ENCODE peak calls at places on chromosomes 2 and 18, in seven cellular contexts. U is HuH-7.5; S is SW 1271; V is T-cell; K is NCI-H1105 treated with DMSO at 0.1 percent for 48 hours; G is foreskin melanocyte; Y is activated naive CD8-positive, alpha-beta T cell treated with anti-CD3 and anti-CD28 coated beads, Interleukin-2, amount 50 U/mL, for 24 hours. H is an unnamed sample.

GRCh38 chr2:64826703-64827102 is 162.5 kb upstream of the SLC1A4 start:
- DNase-seq in U (no peak), S (no peak), V (no peak), K (no peak), G (no peak), Y (no peak), H (no peak)

GRCh38 chr2:238509903-238510302 is 83.2 kb downstream of the ASB1 start:
- DNase-seq in U (no peak), S (no peak), V (no peak), K (no peak), G (no peak), Y (no peak), H (no peak)

GRCh38 chr2:66185497-66186034 is 249.4 kb upstream of the MEIS1 start:
- DNase-seq in U (no peak), S (no peak), V (no peak), K (no peak), G (no peak), Y (no peak), H (no peak)

GRCh38 chr2:132415256-132416079 is 1.1 kb upstream of the GPR39 start:
- DNase-seq in U (no peak), S (peak), V (no peak), K (peak), G (no peak), Y (no peak), H (no peak)

GRCh38 chr18:35127201-35127600 is 86.0 kb downstream of the MAPRE2 start:
- DNase-seq in U (no peak), S (no peak), V (no peak), K (no peak), G (no peak), Y (no peak), H (no peak)

GRCh38 chr2:229909090-229909489 is 12.7 kb downstream of the TRIP12 start:
- DNase-seq in U (no peak), S (no peak), V (no peak), K (no peak), G (no peak), Y (no peak), H (no peak)

GRCh38 chr2:219983836-219984235 is 356.4 kb downstream of the SLC4A3 start:
- DNase-seq in U (no peak), S (no peak), V (no peak), K (no peak), G (no peak), Y (no peak), H (no peak)

GRCh38 chr2:66362651-66363050 is 72.3 kb upstream of the MEIS1 start:
- DNase-seq in U (no peak), S (no peak), V (no peak), K (no peak), G (no peak), Y (no peak), H (no peak)

GRCh38 chr18:49591271-49591670 is 29.4 kb downstream of the LIPG start:
- DNase-seq in U (no peak), S (no peak), V (no peak), K (peak), G (no peak), Y (no peak), H (no peak)

GRCh38 chr2:39873586-39873985 is 94.5 kb upstream of the THUMPD2 start:
- DNase-seq in U (no peak), S (no peak), V (no peak), K (no peak), G (no peak), Y (no peak), H (no peak)

GRCh38 chr2:150994041-150994440 is 267.6 kb downstream of the RBM43 start:
- DNase-seq in U (no peak), S (no peak), V (no peak), K (no peak), G (no peak), Y (no peak), H (no peak)

GRCh38 chr2:105906481-105906880 is 161.8 kb downstream of the NCK2 start:
- DNase-seq in U (no peak), S (no peak), V (no peak), K (no peak), G (no peak), Y (no peak), H (no peak)

GRCh38 chr18:45559258-45559657 is 56.0 kb upstream of the SLC14A2 start:
- DNase-seq in U (no peak), S (no peak), V (no peak), K (no peak), G (no peak), Y (no peak), H (no peak)

GRCh38 chr18:75205760-75206109 is 3.2 kb downstream of the PTGR3 start:
- DNase-seq in U (no peak), S (no peak), V (no peak), K (no peak), G (no peak), Y (no peak), H (no peak)

GRCh38 chr2:216285641-216286156 is 86.6 kb downstream of the MARCHF4 start:
- DNase-seq in U (no peak), S (no peak), V (no peak), K (no peak), G (no peak), Y (no peak), H (no peak)

GRCh38 chr2:183242937-183243336 is 118.7 kb downstream of the NUP35 start:
- DNase-seq in U (no peak), S (no peak), V (no peak), K (peak), G (peak), Y (no peak), H (no peak)

GRCh38 chr2:163266772-163267171 is 428.2 kb upstream of the KCNH7 start:
- DNase-seq in U (no peak), S (peak), V (no peak), K (no peak), G (peak), Y (no peak), H (no peak)

GRCh38 chr2:101359436-101359835 is 27.9 kb downstream of the CREG2 start:
- DNase-seq in U (no peak), S (no peak), V (no peak), K (no peak), G (no peak), Y (no peak), H (no peak)

GRCh38 chr2:74567862-74568261 is 13.3 kb downstream of the DOK1 start:
- DNase-seq in U (no peak), S (no peak), V (no peak), K (no peak), G (no peak), Y (no peak), H (no peak)

GRCh38 chr18:54255141-54255540 is 14.2 kb upstream of the POLI start:
- DNase-seq in U (no peak), S (no peak), V (no peak), K (peak), G (no peak), Y (no peak), H (no peak)

GRCh38 chr2:8094571-8094970 is 587.3 kb upstream of the ID2 start:
- DNase-seq in U (no peak), S (no peak), V (no peak), K (no peak), G (no peak), Y (no peak), H (no peak)

GRCh38 chr2:26807788-26808460 is 22.1 kb downstream of the CENPA start:
- DNase-seq in U (no peak), S (no peak), V (no peak), K (no peak), G (no peak), Y (no peak), H (no peak)

GRCh38 chr2:238146884-238147544 is 8.5 kb downstream of the KLHL30 start:
- DNase-seq in U (no peak), S (no peak), V (no peak), K (no peak), G (no peak), Y (no peak), H (no peak)

GRCh38 chr18:31563778-31564177 is 27.9 kb upstream of the TTR start:
- DNase-seq in U (no peak), S (peak), V (no peak), K (no peak), G (no peak), Y (no peak), H (no peak)

GRCh38 chr18:57705861-57706590 is 84.4 kb upstream of the NARS1 start:
- DNase-seq in U (no peak), S (no peak), V (no peak), K (peak), G (no peak), Y (no peak), H (no peak)

GRCh38 chr2:221085376-221085900 is 486.7 kb downstream of the EPHA4 start:
- DNase-seq in U (no peak), S (no peak), V (no peak), K (no peak), G (no peak), Y (no peak), H (no peak)

GRCh38 chr2:11270891-11271290 is 73.5 kb downstream of the ROCK2 start:
- DNase-seq in U (no peak), S (no peak), V (no peak), K (no peak), G (peak), Y (no peak), H (no peak)

GRCh38 chr2:167769020-167769419 is 478.4 kb downstream of the STK39 start:
- DNase-seq in U (no peak), S (no peak), V (no peak), K (no peak), G (no peak), Y (no peak), H (no peak)

GRCh38 chr2:119350311-119350998 is 16.2 kb downstream of the C2orf76 start:
- DNase-seq in U (no peak), S (no peak), V (no peak), K (no peak), G (no peak), Y (no peak), H (no peak)

GRCh38 chr2:25044990-25045389 is 3.1 kb downstream of the EFR3B start:
- DNase-seq in U (no peak), S (no peak), V (no peak), K (no peak), G (no peak), Y (peak), H (no peak)

GRCh38 chr2:205800804-205801203 is 118.5 kb downstream of the NRP2 start:
- DNase-seq in U (no peak), S (no peak), V (no peak), K (no peak), G (no peak), Y (no peak), H (no peak)

GRCh38 chr2:216130346-216130951 is 21.3 kb downstream of the XRCC5 start:
- DNase-seq in U (no peak), S (no peak), V (no peak), K (no peak), G (no peak), Y (no peak), H (no peak)

GRCh38 chr2:12059616-12060441 is 313.4 kb downstream of the LPIN1 start:
- DNase-seq in U (no peak), S (no peak), V (no peak), K (no peak), G (no peak), Y (no peak), H (no peak)

GRCh38 chr2:234981197-234982095 is 29.6 kb downstream of the SH3BP4 start:
- DNase-seq in U (peak), S (peak), V (no peak), K (no peak), G (no peak), Y (no peak), H (no peak)

GRCh38 chr2:207008105-207008990 is 69.0 kb downstream of the CPO start:
- DNase-seq in U (no peak), S (peak), V (no peak), K (no peak), G (peak), Y (no peak), H (no peak)

GRCh38 chr18:48821251-48821590 is 129.5 kb downstream of the SMAD7 start:
- DNase-seq in U (no peak), S (no peak), V (no peak), K (no peak), G (no peak), Y (no peak), H (peak)